ENCODE peak calls at places on chromosomes 5 and 9, in eight cellular contexts. F is CD4-positive, CD25-positive, alpha-beta regulatory T cell; Z is HEK293T; J is SHP77 treated with DMSO at 0.1 percent for 48 hours; T is head of caudate nucleus; I is MCF 10A; R is NCI-H510A; Q is D341Med. W is an unnamed sample.
A peak's percentile ranks its signal among the peaks of the same experiment; 100 is the strongest.

GRCh38 chr9:134294228-134295071 is 31.8 kb upstream of the RXRA start:
- DNase-seq in Q (no peak), T (no peak), R (no peak), Z (no peak), J (no peak), F (no peak), I (no peak), W (peak; percentile 55)

GRCh38 chr5:147911427-147911826 is 5.1 kb upstream of the C5orf46 start:
- DNase-seq in J (no peak), R (no peak), F (no peak), Z (no peak), I (peak; percentile 84), T (no peak), Q (no peak), W (no peak)

GRCh38 chr9:117746263-117746662 is 42.1 kb downstream of the TLR4 start:
- DNase-seq in Q (no peak), I (no peak), J (no peak), T (no peak), Z (no peak), F (no peak), R (no peak), W (no peak)

GRCh38 chr5:93532370-93532769 is 48.6 kb downstream of the NR2F1-AS1 start:
- DNase-seq in T (peak; percentile 47), J (no peak), Q (no peak), R (no peak), I (peak; percentile 89), Z (no peak), F (no peak), W (peak; percentile 9)

GRCh38 chr9:35035851-35036701 is 36.3 kb downstream of the VCP start:
- DNase-seq in Q (no peak), J (no peak), F (peak; percentile 19), Z (no peak), T (no peak), I (no peak), R (no peak), W (peak; percentile 74)

GRCh38 chr5:143952809-143953208 is 140.8 kb downstream of the HMHB1 start:
- DNase-seq in R (no peak), Z (no peak), Q (no peak), I (no peak), T (no peak), F (no peak), J (no peak), W (no peak)

GRCh38 chr5:58318468-58318867 is 141.4 kb downstream of the PLK2 start:
- DNase-seq in R (no peak), Q (no peak), F (no peak), T (no peak), I (no peak), Z (no peak), J (no peak), W (no peak)

GRCh38 chr9:124149992-124150391 is 107.8 kb upstream of the NEK6 start:
- DNase-seq in F (no peak), R (no peak), I (peak; percentile 34), Z (no peak), J (no peak), T (no peak), Q (peak; percentile 29), W (no peak)

GRCh38 chr9:131524578-131525315 is 6.3 kb downstream of the UCK1 start:
- DNase-seq in I (no peak), T (no peak), Q (no peak), F (no peak), J (no peak), Z (no peak), R (no peak), W (no peak)

GRCh38 chr9:110426052-110426709 is 88.5 kb upstream of the TXNDC8 start:
- DNase-seq in R (no peak), Z (no peak), T (no peak), J (no peak), I (peak; percentile 47), F (no peak), Q (no peak), W (no peak)

GRCh38 chr5:3181641-3182040 is 414.0 kb upstream of the IRX1 start:
- DNase-seq in T (no peak), J (no peak), I (no peak), F (no peak), R (no peak), Z (no peak), Q (no peak), W (no peak)

GRCh38 chr9:81213456-81213855 is 475.9 kb downstream of the TLE1 start:
- DNase-seq in Z (no peak), Q (no peak), I (no peak), R (no peak), F (no peak), J (no peak), T (no peak), W (no peak)

GRCh38 chr9:13139641-13140171 is 139.8 kb downstream of the MPDZ start:
- DNase-seq in R (no peak), Z (no peak), T (peak; percentile 48), I (peak; percentile 62), F (no peak), Q (no peak), J (no peak), W (peak; percentile 35)